ENCODE peak calls at places on chromosomes 16 and 17, in nine cellular contexts. W is HCT116, B is GM23338, P is stomach, C is upper lobe of left lung, G is spleen, E is transverse colon, S is prostate gland, K is breast epithelium. A is an unnamed sample. For H3K4me1, the result is how much of the 10 kb centered on the place peaks cover.

GRCh38 chr16:84016477-84016876 is 26.1 kb downstream of the SLC38A8 start:
- DNase-seq in W (no peak), B (no peak), P (no peak), C (peak), G (no peak), E (no peak), S (no peak), K (no peak), A (no peak)

GRCh38 chr17:75010683-75011406 is 1.6 kb upstream of the MRPL58 start:
- DNase-seq in W (no peak), B (peak), P (peak), C (no peak), G (no peak), E (peak), S (no peak), K (peak), A (peak)

GRCh38 chr16:47852991-47853390 is 302.8 kb downstream of the ABCC12 start:
- DNase-seq in W (no peak), B (no peak), P (no peak), C (no peak), G (no peak), E (no peak), S (no peak), K (no peak), A (no peak)

GRCh38 chr16:64202571-64202970 is 919.3 kb downstream of the CDH11 start:
- DNase-seq in W (no peak), B (no peak), P (no peak), C (no peak), G (no peak), E (no peak), S (no peak), K (no peak), A (no peak)

GRCh38 chr17:32445075-32445427 is 741 bp downstream of the PSMD11 start:
- DNase-seq in W (no peak), B (peak), P (peak), C (no peak), G (no peak), E (peak), S (peak), K (no peak), A (peak)

GRCh38 chr17:66240630-66241029 is 11.4 kb upstream of the APOH start:
- DNase-seq in W (no peak), B (no peak), P (no peak), C (no peak), G (no peak), E (no peak), S (no peak), K (no peak), A (no peak)

GRCh38 chr17:43356999-43357398 is 41.8 kb upstream of the ARL4D start:
- DNase-seq in W (no peak), B (no peak), P (no peak), C (no peak), G (no peak), E (no peak), S (no peak), K (no peak), A (no peak)

GRCh38 chr17:15181333-15181732 is 83.8 kb downstream of the PMP22 start:
- DNase-seq in W (no peak), B (no peak), P (no peak), C (no peak), G (no peak), E (no peak), S (no peak), K (no peak), A (no peak)

GRCh38 chr16:52435573-52435972 is 111.4 kb downstream of the TOX3 start:
- DNase-seq in W (no peak), B (no peak), P (no peak), C (no peak), G (no peak), E (no peak), S (no peak), K (no peak), A (no peak)

GRCh38 chr16:14071576-14072271 is 605 bp downstream of the MRTFB start:
- DNase-seq in W (no peak), B (peak), P (no peak), C (no peak), G (peak), E (no peak), S (peak), K (no peak), A (no peak)

GRCh38 chr16:4852221-4852872 is 5.1 kb downstream of the UBN1 start:
- DNase-seq in W (no peak), B (no peak), P (no peak), C (no peak), G (no peak), E (peak), S (no peak), K (no peak), A (no peak)

GRCh38 chr17:39662551-39663339 is 2.4 kb upstream of the TCAP start:
- DNase-seq in W (no peak), B (peak), P (peak), C (peak), G (peak), E (peak), S (peak), K (no peak), A (no peak)

GRCh38 chr17:923633-924032 is 55.9 kb downstream of the NXN start:
- DNase-seq in W (no peak), B (no peak), P (no peak), C (no peak), G (no peak), E (no peak), S (no peak), K (no peak), A (no peak)

GRCh38 chr16:19132898-19133297 is 19.1 kb downstream of the ITPRIPL2 start:
- DNase-seq in W (no peak), B (no peak), P (no peak), C (no peak), G (no peak), E (no peak), S (no peak), K (no peak), A (no peak)

GRCh38 chr17:7204828-7205461 is 14.7 kb downstream of the DLG4 start:
- DNase-seq in W (peak), B (peak), P (peak), C (peak), G (peak), E (peak), S (no peak), K (peak), A (peak)

GRCh38 chr16:89095401-89095974 is 1.8 kb downstream of the ACSF3 start:
- DNase-seq in W (no peak), B (peak), P (no peak), C (peak), G (no peak), E (no peak), S (no peak), K (no peak), A (no peak)

GRCh38 chr17:58207451-58207850 is 11.6 kb downstream of the MKS1 start:
- DNase-seq in W (no peak), B (no peak), P (no peak), C (no peak), G (no peak), E (no peak), S (no peak), K (no peak), A (no peak)

GRCh38 chr17:79991924-79992656 is 43.6 kb downstream of the TBC1D16 start:
- DNase-seq in W (no peak), B (peak), P (peak), C (peak), G (no peak), E (peak), S (peak), K (no peak), A (no peak)

GRCh38 chr16:87156195-87156594 is 161.0 kb downstream of the C16orf95 start:
- DNase-seq in W (no peak), B (no peak), P (no peak), C (no peak), G (peak), E (no peak), S (no peak), K (no peak), A (no peak)

GRCh38 chr16:3501783-3502400 is 1.1 kb downstream of the CLUAP1 start:
- DNase-seq in W (no peak), B (peak), P (no peak), C (no peak), G (peak), E (no peak), S (no peak), K (no peak), A (peak)

GRCh38 chr16:79623076-79623475 is 22.5 kb upstream of the MAF start:
- DNase-seq in W (no peak), B (no peak), P (no peak), C (no peak), G (no peak), E (no peak), S (no peak), K (no peak), A (no peak)

GRCh38 chr17:38881600-38882191 is 11.8 kb downstream of the LASP1 start:
- DNase-seq in W (no peak), B (no peak), P (peak), C (no peak), G (no peak), E (peak), S (no peak), K (no peak), A (peak)

GRCh38 chr16:86961133-86961720 is 356.0 kb downstream of the C16orf95 start:
- DNase-seq in W (no peak), B (no peak), P (no peak), C (no peak), G (no peak), E (no peak), S (no peak), K (no peak), A (peak)

GRCh38 chr16:84120023-84120422 is 3.3 kb upstream of the MBTPS1 start:
- DNase-seq in W (no peak), B (no peak), P (no peak), C (no peak), G (no peak), E (no peak), S (no peak), K (peak), A (no peak)

GRCh38 chr17:41048441-41048840 is 1.3 kb upstream of the KRTAP2-1 start:
- DNase-seq in W (no peak), B (no peak), P (no peak), C (no peak), G (no peak), E (no peak), S (no peak), K (no peak), A (no peak)

GRCh38 chr16:68901910-68902309 is 58.6 kb downstream of the TANGO6 start:
- DNase-seq in W (no peak), B (peak), P (no peak), C (no peak), G (no peak), E (no peak), S (no peak), K (no peak), A (no peak)

GRCh38 chr17:76379646-76380376 is 4.6 kb upstream of the SPHK1 start:
- DNase-seq in W (no peak), B (no peak), P (no peak), C (no peak), G (no peak), E (no peak), S (no peak), K (no peak), A (no peak)

GRCh38 chr17:8314797-8315739 is 5.0 kb downstream of the ARHGEF15 start:
- DNase-seq in W (no peak), B (peak), P (peak), C (no peak), G (no peak), E (no peak), S (no peak), K (no peak), A (no peak)

GRCh38 chr17:58373923-58374322 is 21.9 kb upstream of the SUPT4H1 start:
- DNase-seq in W (no peak), B (no peak), P (no peak), C (no peak), G (no peak), E (no peak), S (no peak), K (no peak), A (no peak)

GRCh38 chr17:15403276-15403939 is 62.0 kb upstream of the TEKT3 start:
- DNase-seq in W (no peak), B (no peak), P (no peak), C (no peak), G (no peak), E (no peak), S (no peak), K (no peak), A (no peak)

DNA sequence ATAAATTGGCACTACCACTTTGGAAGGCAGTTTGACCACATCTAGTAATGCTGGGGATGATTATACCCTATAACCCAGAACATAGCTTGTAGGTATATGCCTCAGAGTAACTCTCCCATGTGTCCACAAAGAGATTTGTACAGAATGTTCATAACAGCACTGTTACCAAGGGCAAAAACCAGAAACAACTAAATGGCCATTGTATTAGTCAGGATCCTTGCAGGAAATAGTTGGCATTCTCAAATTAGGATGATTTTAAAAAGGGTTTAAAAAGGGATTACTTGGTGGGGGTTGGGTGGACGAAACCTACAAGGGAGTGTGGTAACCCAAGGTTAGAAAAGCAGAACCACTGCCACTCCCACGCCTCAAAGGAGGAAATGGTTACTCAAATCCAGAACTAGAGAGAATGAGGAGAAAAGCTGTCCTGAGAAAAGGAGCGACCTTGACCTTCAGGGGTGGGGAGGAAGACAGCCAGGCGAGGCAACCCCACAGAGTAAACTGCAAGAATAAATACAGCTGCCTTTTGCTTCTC is 2.1 kb downstream of the CPPED1 start:
- DNase-seq in W (no peak), B (no peak), P (no peak), C (no peak), G (no peak), E (peak), S (no peak), K (peak), A (no peak)
- TF ChIP-seq POLR2AphosphoS5 in W (no peak), B (no peak), P (no peak), C (no peak), G (peak), E (no peak), S (no peak), K (no peak), A (no peak)

GRCh38 chr16:81493755-81494433 is 49.3 kb downstream of the CMIP start:
- DNase-seq in W (peak), B (no peak), P (peak), C (peak), G (peak), E (peak), S (peak), K (peak), A (no peak)
- H3K4me1 ChIP-seq in W (under half), B (under half), P (half or more), C (half or more), G (half or more), E (under half), S (under half), K (under half), A (under half)

DNA sequence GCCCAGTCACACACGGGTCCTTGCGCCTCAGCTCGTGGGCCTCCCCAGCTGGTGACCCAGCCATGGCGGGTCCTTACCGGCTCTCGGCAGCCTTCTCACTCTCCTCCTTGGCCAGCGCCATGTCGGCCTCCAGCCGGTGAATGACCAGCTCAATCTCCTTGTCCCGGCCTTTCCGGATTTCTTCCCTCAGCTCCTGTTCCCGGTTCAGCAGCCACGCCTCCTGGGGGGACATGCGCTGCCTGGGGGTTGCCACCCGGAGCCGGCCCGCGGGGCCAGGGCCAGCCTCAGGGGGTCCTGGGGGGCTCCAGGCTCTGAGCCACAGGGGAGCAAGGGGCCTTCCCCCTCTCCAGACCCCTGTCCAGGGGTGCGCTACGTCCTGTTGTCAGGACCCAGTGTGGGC is 25.1 kb upstream of the AATK start:
- DNase-seq in W (no peak), B (no peak), P (no peak), C (peak), G (no peak), E (no peak), S (no peak), K (no peak), A (no peak)
- TF ChIP-seq POLR2AphosphoS5 in W (no peak), B (no peak), P (no peak), C (no peak), G (no peak), E (no peak), S (no peak), K (no peak), A (no peak)

GRCh38 chr16:58493756-58494431 is 6.0 kb upstream of the NDRG4 start:
- DNase-seq in W (no peak), B (no peak), P (no peak), C (peak), G (peak), E (no peak), S (no peak), K (no peak), A (no peak)

GRCh38 chr16:58497468-58497867 is 2.5 kb upstream of the NDRG4 start:
- DNase-seq in W (no peak), B (no peak), P (no peak), C (no peak), G (peak), E (no peak), S (no peak), K (no peak), A (no peak)

GRCh38 chr16:58497935-58498334 is 2.0 kb upstream of the NDRG4 start:
- DNase-seq in W (no peak), B (no peak), P (no peak), C (no peak), G (peak), E (no peak), S (no peak), K (no peak), A (no peak)

GRCh38 chr16:58494981-58495860 is 4.7 kb upstream of the NDRG4 start:
- DNase-seq in W (peak), B (peak), P (peak), C (no peak), G (peak), E (peak), S (no peak), K (peak), A (peak)

GRCh38 chr16:58495861-58496331 is 4.0 kb upstream of the NDRG4 start:
- DNase-seq in W (no peak), B (no peak), P (no peak), C (no peak), G (peak), E (no peak), S (no peak), K (no peak), A (no peak)
- H3K4me1 ChIP-seq in W (under half), B (under half), P (under half), C (under half), G (under half), E (under half), S (under half), K (under half), A (under half)

GRCh38 chr16:82653550-82654511 is 27.1 kb downstream of the CDH13 start:
- DNase-seq in W (peak), B (peak), P (no peak), C (no peak), G (no peak), E (no peak), S (no peak), K (peak), A (peak)
- TF ChIP-seq POLR2AphosphoS5 in W (no peak), B (no peak), P (no peak), C (no peak), G (peak), E (no peak), S (no peak), K (no peak), A (peak)

GRCh38 chr16:81553080-81553813 is 108.6 kb downstream of the CMIP start:
- DNase-seq in W (no peak), B (no peak), P (peak), C (no peak), G (peak), E (no peak), S (no peak), K (no peak), A (no peak)

GRCh38 chr16:81552743-81553079 is 108.1 kb downstream of the CMIP start:
- DNase-seq in W (no peak), B (no peak), P (no peak), C (no peak), G (no peak), E (no peak), S (no peak), K (no peak), A (no peak)

GRCh38 chr16:81555660-81556059 is 111.1 kb downstream of the CMIP start:
- DNase-seq in W (no peak), B (no peak), P (no peak), C (no peak), G (no peak), E (no peak), S (no peak), K (no peak), A (no peak)

GRCh38 chr16:81554993-81555392 is 110.4 kb downstream of the CMIP start:
- DNase-seq in W (no peak), B (no peak), P (no peak), C (no peak), G (no peak), E (no peak), S (no peak), K (no peak), A (no peak)

GRCh38 chr16:81553814-81554675 is 109.4 kb downstream of the CMIP start:
- DNase-seq in W (no peak), B (no peak), P (peak), C (no peak), G (peak), E (no peak), S (no peak), K (no peak), A (no peak)
- H3K4me1 ChIP-seq in W (under half), B (under half), P (half or more), C (half or more), G (under half), E (half or more), S (under half), K (under half), A (under half)

DNA sequence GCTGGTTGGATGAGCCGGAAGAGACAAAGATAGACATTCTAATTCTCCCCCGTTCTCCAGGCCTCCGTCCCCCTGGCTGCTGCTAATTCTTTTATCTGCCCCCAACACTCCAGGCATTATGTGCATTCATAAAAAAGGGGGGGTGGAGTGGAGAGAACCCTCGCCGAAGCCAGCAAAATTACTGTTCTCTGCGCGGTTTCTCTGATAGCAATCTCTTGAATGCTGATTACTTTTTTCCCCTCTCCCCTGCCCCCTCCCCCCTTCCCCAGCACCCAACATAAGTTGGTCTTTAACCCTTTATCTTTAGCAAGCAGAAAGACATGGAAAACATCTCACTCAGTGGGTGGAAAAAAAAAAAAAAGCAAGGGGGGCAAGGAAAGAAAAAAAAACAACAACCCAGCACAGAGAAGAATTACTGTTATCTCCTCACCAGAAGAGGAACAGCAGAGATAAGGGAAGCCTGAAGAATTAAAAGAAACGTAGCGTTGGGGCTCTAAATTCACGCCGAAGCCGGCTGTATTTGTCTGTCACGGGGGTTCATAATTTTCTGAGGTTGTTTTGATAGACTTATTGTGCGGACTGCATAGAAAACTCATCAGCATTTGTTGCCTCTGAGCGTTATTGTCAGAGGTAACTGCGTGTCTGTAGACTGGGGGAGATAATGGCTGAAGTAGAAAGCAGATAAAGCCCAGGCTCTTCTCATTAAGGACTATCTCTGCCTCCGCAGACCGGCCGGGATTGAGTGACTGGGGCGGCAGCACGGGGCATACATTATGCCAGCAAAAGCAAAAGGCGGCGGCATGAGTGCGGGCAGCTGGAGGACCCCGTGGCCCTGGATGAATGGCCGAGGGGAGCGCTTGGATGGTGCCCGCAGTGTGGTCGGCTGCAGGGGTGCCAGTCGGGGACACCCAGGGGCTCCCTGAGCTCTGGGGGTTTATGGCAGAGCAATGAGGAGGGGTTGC is 126.9 kb downstream of the MRM1 start:
- DNase-seq in W (no peak), B (no peak), P (no peak), C (peak), G (no peak), E (no peak), S (no peak), K (no peak), A (no peak)
- TF ChIP-seq POLR2AphosphoS5 in W (no peak), B (no peak), P (no peak), C (no peak), G (no peak), E (no peak), S (no peak), K (no peak), A (no peak)